ENCODE peak calls at places on chromosome 17, in five cellular contexts. One of them, this sample, is unnamed.

GRCh38 chr17:78577296-78577695 is at the start of gene DNAH17:
- DNase-seq in thyroid gland: no peak
- DNase-seq in HCT116: no peak
- DNase-seq in erythroblast: no peak
- DNase-seq in H1: no peak
- DNase-seq in this sample: no peak

GRCh38 chr17:8892338-8892690 is 24.8 kb upstream of the PIK3R6 start:
- DNase-seq in HCT116: no peak
- DNase-seq in thyroid gland: no peak
- DNase-seq in erythroblast: no peak
- DNase-seq in H1: no peak
- DNase-seq in this sample: no peak

GRCh38 chr17:68035131-68035522 is 408 bp upstream of the KPNA2 start:
- DNase-seq in H1: peak
- DNase-seq in erythroblast: no peak
- DNase-seq in thyroid gland: peak
- DNase-seq in HCT116: no peak
- DNase-seq in this sample: peak

GRCh38 chr17:30246460-30246859 is 11.0 kb upstream of the SLC6A4 start:
- DNase-seq in HCT116: no peak
- DNase-seq in H1: no peak
- DNase-seq in thyroid gland: no peak
- DNase-seq in erythroblast: no peak
- DNase-seq in this sample: no peak

GRCh38 chr17:77353684-77354419 is 213.1 kb downstream of the SEC14L1 start:
- DNase-seq in thyroid gland: no peak
- DNase-seq in H1: no peak
- DNase-seq in HCT116: no peak
- DNase-seq in erythroblast: no peak
- DNase-seq in this sample: no peak

GRCh38 chr17:48611681-48612455 is 1.1 kb upstream of the HOXB7 start:
- DNase-seq in HCT116: no peak
- DNase-seq in H1: no peak
- DNase-seq in erythroblast: no peak
- DNase-seq in thyroid gland: no peak
- DNase-seq in this sample: no peak

GRCh38 chr17:35214631-35215273 is 20.6 kb upstream of the SLC35G3 start:
- DNase-seq in erythroblast: no peak
- DNase-seq in thyroid gland: no peak
- DNase-seq in HCT116: no peak
- DNase-seq in H1: no peak
- DNase-seq in this sample: no peak

GRCh38 chr17:79154951-79155557 is 80.4 kb downstream of the ENGASE start:
- DNase-seq in HCT116: no peak
- DNase-seq in thyroid gland: peak
- DNase-seq in erythroblast: no peak
- DNase-seq in H1: no peak
- DNase-seq in this sample: peak

GRCh38 chr17:78416311-78416711 is 37.9 kb downstream of the PGS1 start:
- DNase-seq in thyroid gland: no peak
- DNase-seq in HCT116: no peak
- DNase-seq in H1: no peak
- DNase-seq in erythroblast: no peak
- DNase-seq in this sample: peak

GRCh38 chr17:74639704-74640142 is 16.2 kb upstream of the CD300E start:
- DNase-seq in HCT116: no peak
- DNase-seq in thyroid gland: no peak
- DNase-seq in H1: no peak
- DNase-seq in erythroblast: no peak
- DNase-seq in this sample: peak

GRCh38 chr17:7685533-7686220 is 1.6 kb downstream of the TP53 start:
- DNase-seq in HCT116: peak
- DNase-seq in erythroblast: peak
- DNase-seq in thyroid gland: peak
- DNase-seq in H1: peak
- DNase-seq in this sample: peak

GRCh38 chr17:7687908-7688807 is at the start of gene WRAP53:
- DNase-seq in thyroid gland: peak
- DNase-seq in erythroblast: peak
- DNase-seq in HCT116: peak
- DNase-seq in H1: peak
- DNase-seq in this sample: peak

GRCh38 chr17:7684856-7685532 is 2.3 kb downstream of the TP53 start:
- DNase-seq in thyroid gland: no peak
- DNase-seq in H1: no peak
- DNase-seq in erythroblast: peak
- DNase-seq in HCT116: no peak
- DNase-seq in this sample: no peak

GRCh38 chr17:7687072-7687907 is at the start of gene TP53:
- DNase-seq in thyroid gland: peak
- DNase-seq in HCT116: peak
- DNase-seq in H1: peak
- DNase-seq in erythroblast: peak
- DNase-seq in this sample: peak

DNA sequence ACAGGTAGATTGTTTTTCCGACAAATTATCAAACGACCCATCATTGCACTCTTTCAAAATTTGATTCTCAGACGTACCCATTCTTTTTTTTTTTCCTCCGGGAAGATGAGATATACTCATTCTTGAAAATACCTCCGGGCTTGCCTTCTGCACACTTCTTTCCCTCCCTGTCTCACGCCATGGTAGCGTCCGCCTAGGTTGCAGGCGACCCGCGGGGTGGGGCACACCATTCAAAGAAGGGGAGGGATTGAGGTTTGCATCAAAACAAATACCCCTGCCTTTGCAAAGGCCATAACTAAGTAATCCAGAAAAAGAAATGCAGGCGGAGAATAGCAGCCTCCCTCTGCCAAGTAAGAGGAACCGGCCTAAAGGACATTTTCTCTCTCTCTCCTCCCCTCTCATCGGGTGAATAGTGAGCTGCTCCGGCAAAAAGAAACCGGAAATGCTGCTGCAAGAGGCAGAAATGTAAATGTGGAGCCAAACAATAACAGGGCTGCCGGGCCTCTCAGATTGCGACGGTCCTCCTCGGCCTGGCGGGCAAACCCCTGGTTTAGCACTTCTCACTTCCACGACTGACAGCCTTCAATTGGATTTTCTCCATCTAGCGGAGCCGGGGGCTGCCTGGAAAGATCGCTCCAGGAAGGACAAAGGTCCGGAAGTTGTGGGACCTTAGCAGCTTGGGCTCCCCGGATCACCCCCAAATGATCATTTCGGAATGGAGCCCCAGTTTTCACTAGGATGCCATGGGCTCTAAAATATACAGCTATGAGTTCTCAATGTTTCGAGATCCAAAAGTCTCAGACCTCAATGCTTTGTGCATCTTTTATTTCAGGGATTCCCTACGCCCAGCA is 844 bp downstream of the TP53 start:
- DNase-seq in erythroblast: peak
- DNase-seq in H1: peak
- DNase-seq in thyroid gland: peak
- DNase-seq in HCT116: peak
- DNase-seq in this sample: peak
- TF ChIP-seq POLR2A in erythroblast: peak
- TF ChIP-seq POLR2A in H1: peak
- TF ChIP-seq POLR2A in thyroid gland: peak
- TF ChIP-seq POLR2A in HCT116: peak
- TF ChIP-seq POLR2A in this sample: peak

GRCh38 chr17:58321571-58322525 is 6.7 kb downstream of the TSPOAP1 start:
- DNase-seq in erythroblast: no peak
- DNase-seq in H1: no peak
- DNase-seq in HCT116: no peak
- DNase-seq in thyroid gland: no peak
- DNase-seq in this sample: peak

GRCh38 chr17:58324409-58325288 is 3.9 kb downstream of the TSPOAP1 start:
- DNase-seq in erythroblast: no peak
- DNase-seq in HCT116: no peak
- DNase-seq in thyroid gland: peak
- DNase-seq in H1: peak
- DNase-seq in this sample: peak

GRCh38 chr17:58323420-58324408 is 4.9 kb downstream of the TSPOAP1 start:
- DNase-seq in HCT116: no peak
- DNase-seq in erythroblast: no peak
- DNase-seq in thyroid gland: no peak
- DNase-seq in H1: no peak
- DNase-seq in this sample: no peak

GRCh38 chr17:58320570-58321323 is 7.8 kb downstream of the TSPOAP1 start:
- DNase-seq in HCT116: no peak
- DNase-seq in H1: no peak
- DNase-seq in thyroid gland: no peak
- DNase-seq in erythroblast: no peak
- DNase-seq in this sample: no peak

GRCh38 chr17:58322581-58323419 is 5.8 kb downstream of the TSPOAP1 start:
- DNase-seq in thyroid gland: no peak
- DNase-seq in HCT116: no peak
- DNase-seq in erythroblast: no peak
- DNase-seq in H1: no peak
- DNase-seq in this sample: no peak
- TF ChIP-seq POLR2A in thyroid gland: no peak
- TF ChIP-seq POLR2A in HCT116: no peak
- TF ChIP-seq POLR2A in erythroblast: no peak
- TF ChIP-seq POLR2A in H1: no peak
- TF ChIP-seq POLR2A in this sample: no peak

DNA sequence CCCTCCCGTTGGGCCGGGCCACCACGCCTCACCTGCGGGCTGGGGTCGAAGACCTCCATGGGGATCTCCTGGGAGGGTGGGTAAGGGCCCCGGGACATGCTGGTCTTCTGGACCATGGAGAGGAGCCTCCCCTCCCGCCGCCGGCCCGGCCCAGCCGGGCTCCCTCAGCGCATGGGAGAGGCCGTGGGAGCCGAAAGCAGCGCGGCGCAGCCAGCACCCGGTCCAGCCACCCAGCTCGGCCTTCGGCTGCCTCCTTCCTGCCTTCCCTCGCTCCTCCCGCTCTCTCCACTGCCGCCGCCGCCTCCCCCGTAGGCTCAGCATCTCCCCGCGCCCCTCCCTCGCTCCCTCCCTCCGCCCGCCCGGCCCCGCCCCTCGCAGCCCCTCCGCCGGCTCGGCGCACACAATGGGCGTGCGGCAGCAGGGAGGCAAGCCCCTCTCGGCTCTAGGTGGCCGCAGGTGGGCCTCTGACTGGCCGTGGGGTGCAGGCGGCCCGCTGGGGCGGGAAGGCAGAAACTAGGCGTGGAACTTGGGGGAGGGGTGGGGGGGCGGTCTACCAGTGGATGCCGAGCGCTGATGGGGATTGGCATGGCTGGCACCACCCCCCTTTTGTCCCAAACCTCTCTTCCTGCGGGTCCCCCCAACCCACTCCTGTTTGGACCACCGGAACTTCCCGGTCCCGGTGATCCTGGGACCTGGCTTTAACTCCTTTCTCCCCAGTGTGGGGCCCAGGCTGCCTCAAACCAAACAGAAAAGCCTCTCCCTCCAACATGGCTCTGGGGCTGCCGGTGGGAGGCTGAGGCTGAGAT is at the start of gene CACNB1:
- DNase-seq in erythroblast: peak
- DNase-seq in thyroid gland: peak
- DNase-seq in H1: peak
- DNase-seq in HCT116: no peak
- DNase-seq in this sample: peak
- TF ChIP-seq POLR2A in erythroblast: no peak
- TF ChIP-seq POLR2A in thyroid gland: peak
- TF ChIP-seq POLR2A in H1: no peak
- TF ChIP-seq POLR2A in HCT116: peak
- TF ChIP-seq POLR2A in this sample: peak

DNA sequence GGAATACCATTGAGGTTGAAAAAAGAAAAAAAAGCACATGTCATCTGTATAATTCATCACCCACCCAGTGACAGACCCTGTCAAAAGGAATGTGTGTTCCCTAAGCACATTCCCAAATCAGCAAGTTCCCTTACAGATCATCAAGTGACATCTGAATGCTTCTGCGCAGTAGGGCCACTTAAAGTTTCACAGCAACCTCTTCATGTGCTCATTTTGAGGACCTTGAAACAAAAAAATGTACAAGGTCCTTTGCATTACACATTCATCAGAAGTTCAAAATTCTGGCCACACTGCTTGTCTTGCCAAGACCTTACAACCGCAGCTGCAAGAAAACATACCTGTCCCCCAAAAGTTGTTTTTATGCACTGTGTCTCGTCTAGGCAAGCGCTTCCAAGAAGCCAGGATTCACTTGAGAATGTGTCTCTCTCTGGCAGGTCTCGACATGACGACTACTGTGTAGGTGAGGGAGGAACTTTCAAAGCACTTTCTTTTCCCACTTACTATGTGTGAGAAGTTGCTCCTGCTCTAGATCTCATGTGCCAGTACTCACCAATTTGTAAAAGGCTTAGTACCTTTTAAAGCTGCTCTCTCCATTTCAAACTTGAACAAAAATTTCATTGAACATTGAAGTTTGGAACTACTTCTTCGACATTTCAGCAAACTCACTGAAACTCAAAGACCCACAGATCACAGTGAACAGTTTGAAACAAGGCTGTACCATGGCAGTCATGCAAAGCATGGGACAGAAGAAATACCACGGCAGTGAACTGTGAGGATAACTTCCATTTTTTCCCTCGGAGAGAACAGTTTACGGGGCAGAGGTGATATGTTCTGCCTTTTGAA is 4.3 kb upstream of the POLG2 start:
- DNase-seq in thyroid gland: no peak
- DNase-seq in HCT116: no peak
- DNase-seq in erythroblast: no peak
- DNase-seq in H1: no peak
- DNase-seq in this sample: no peak
- TF ChIP-seq POLR2A in thyroid gland: no peak
- TF ChIP-seq POLR2A in HCT116: no peak
- TF ChIP-seq POLR2A in erythroblast: no peak
- TF ChIP-seq POLR2A in H1: peak
- TF ChIP-seq POLR2A in this sample: no peak

DNA sequence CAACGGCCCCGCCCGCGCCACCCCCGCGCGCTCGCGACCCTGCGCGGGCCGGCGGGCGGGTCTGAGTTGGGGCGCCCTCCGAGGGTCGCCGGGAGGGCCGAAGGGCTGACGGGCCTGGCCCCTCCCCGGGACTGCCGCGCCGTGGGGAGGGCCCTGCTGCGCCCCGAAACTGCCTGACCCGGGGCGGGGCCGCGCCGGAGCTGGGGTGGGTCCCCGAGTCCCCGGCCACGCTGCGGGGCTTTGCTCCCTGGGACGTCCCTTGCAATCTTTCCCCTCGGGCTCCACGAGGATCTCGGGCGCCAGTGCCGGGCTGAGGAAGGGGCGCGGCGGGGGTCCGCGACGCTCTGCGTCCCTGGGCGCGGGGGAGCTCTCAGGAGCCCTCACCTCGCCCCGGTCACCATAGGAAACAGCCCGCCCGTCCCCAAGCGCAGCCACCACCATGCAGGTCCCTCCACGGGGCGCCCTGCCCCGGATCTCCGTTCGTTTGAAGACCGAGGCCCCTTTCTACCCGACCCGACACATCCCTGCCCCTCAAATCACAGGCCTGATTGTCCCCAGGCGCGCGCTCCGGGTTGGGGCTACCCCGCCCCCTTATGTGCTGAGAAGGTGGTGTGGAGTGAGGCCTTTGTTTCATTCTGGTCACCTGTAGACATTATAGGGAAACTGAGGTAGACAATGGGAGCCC is 527 bp upstream of the ACTG1 start:
- DNase-seq in thyroid gland: peak
- DNase-seq in erythroblast: peak
- DNase-seq in H1: no peak
- DNase-seq in HCT116: no peak
- DNase-seq in this sample: peak
- TF ChIP-seq POLR2A in thyroid gland: peak
- TF ChIP-seq POLR2A in erythroblast: no peak
- TF ChIP-seq POLR2A in H1: peak
- TF ChIP-seq POLR2A in HCT116: no peak
- TF ChIP-seq POLR2A in this sample: no peak